ENCODE peak calls at places on chromosomes 5 and 9, in nine cellular contexts. G is mucosa of descending colon, C is PC-3, V is esophagus muscularis mucosa, S is endothelial cell, K is transverse colon, J is astrocyte of the cerebellum, U is osteocyte, R is adrenal gland. Q is an unnamed sample.

GRCh38 chr5:123088031-123088805 is 823 bp upstream of the PRDM6 start:
- DNase-seq in G (no peak), C (no peak), V (no peak), S (peak; percentile 27), K (no peak), J (no peak), U (no peak), R (no peak), Q (no peak)

GRCh38 chr5:113825143-113825542 is 311.6 kb downstream of the YTHDC2 start:
- DNase-seq in G (no peak), C (no peak), V (no peak), S (no peak), K (no peak), J (no peak), U (no peak), R (no peak), Q (no peak)

GRCh38 chr5:138725153-138725884 is 27.9 kb upstream of the CTNNA1 start:
- DNase-seq in G (no peak), C (peak; percentile 91), V (no peak), S (peak; percentile 15), K (peak; percentile 14), J (peak; percentile 19), U (no peak), R (peak; percentile 18), Q (no peak)

GRCh38 chr5:166957763-166958162 is 1333.7 kb upstream of the WWC1 start:
- DNase-seq in G (no peak), C (no peak), V (no peak), S (no peak), K (no peak), J (no peak), U (no peak), R (no peak), Q (no peak)

GRCh38 chr5:132673939-132674630 is at the start of gene IL4:
- DNase-seq in G (no peak), C (no peak), V (peak; percentile 80), S (no peak), K (no peak), J (no peak), U (no peak), R (no peak), Q (no peak)

GRCh38 chr5:105587963-105588662 is 2025.5 kb upstream of the NUDT12 start:
- DNase-seq in G (no peak), C (peak; percentile 50), V (no peak), S (no peak), K (no peak), J (no peak), U (no peak), R (no peak), Q (no peak)

GRCh38 chr9:136824496-136825225 is 16.9 kb downstream of the RABL6 start:
- DNase-seq in G (no peak), C (no peak), V (no peak), S (no peak), K (no peak), J (no peak), U (no peak), R (no peak), Q (no peak)

GRCh38 chr5:34053133-34053532 is 10.1 kb upstream of the C1QTNF3 start:
- DNase-seq in G (no peak), C (peak; percentile 89), V (no peak), S (no peak), K (no peak), J (peak; percentile 47), U (no peak), R (no peak), Q (peak; percentile 67)

GRCh38 chr5:148913985-148914421 is 87.6 kb downstream of the ADRB2 start:
- DNase-seq in G (no peak), C (peak; percentile 96), V (no peak), S (no peak), K (no peak), J (peak; percentile 86), U (no peak), R (no peak), Q (no peak)

GRCh38 chr5:148912146-148912545 is 85.7 kb downstream of the ADRB2 start:
- DNase-seq in G (no peak), C (peak; percentile 56), V (no peak), S (no peak), K (no peak), J (no peak), U (no peak), R (no peak), Q (no peak)

GRCh38 chr5:148913493-148913892 is 87.1 kb downstream of the ADRB2 start:
- DNase-seq in G (no peak), C (no peak), V (no peak), S (no peak), K (no peak), J (no peak), U (no peak), R (no peak), Q (no peak)

GRCh38 chr5:148911386-148911785 is 85.0 kb downstream of the ADRB2 start:
- DNase-seq in G (no peak), C (peak; percentile 89), V (no peak), S (no peak), K (no peak), J (no peak), U (no peak), R (no peak), Q (no peak)

DNA sequence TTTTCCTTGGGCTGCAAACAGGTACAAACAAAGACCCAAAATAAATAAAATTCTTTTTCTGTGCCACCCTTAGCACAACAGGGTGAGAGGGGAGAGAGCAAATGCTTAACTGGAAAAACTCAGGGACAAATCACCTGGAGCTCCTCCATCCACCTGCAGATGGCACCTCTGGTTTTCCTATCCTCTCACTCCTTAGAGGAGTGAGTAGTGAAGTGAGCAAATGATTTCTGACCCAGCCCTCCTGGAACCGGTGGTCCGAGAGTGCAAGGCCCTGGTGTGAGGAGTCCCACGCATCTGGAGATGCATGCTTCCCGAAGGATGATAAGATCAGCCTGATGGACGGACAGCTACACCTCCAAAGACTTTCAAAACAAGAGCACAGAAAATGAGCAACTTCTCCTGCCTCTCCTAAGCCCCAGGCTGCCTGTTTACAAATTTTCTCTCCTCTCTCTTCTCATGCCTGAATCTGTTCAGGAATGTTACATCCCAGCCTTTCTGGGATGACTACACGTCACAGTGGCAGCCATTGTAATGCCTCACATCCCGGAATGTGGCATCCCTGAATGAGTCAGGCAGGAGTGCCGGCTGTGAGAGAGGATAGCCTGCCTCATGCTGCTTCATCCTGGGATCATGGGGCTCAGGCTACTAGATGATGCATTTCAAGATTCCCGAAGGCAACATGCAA is 86.4 kb downstream of the ADRB2 start:
- DNase-seq in G (no peak), C (peak; percentile 100), V (no peak), S (no peak), K (no peak), J (peak; percentile 85), U (no peak), R (no peak), Q (peak; percentile 76)
- TF ChIP-seq CTCF in G (no peak), C (peak; percentile 97), V (no peak), S (no peak), K (no peak), J (peak; percentile 46), U (peak; percentile 54), R (no peak), Q (peak; percentile 5)

GRCh38 chr5:135441919-135442318 is 5.2 kb downstream of the DCANP1 start:
- DNase-seq in G (no peak), C (no peak), V (peak; percentile 89), S (no peak), K (no peak), J (no peak), U (no peak), R (no peak), Q (no peak)

GRCh38 chr5:135444881-135445280 is 2.3 kb downstream of the DCANP1 start:
- DNase-seq in G (no peak), C (no peak), V (no peak), S (no peak), K (no peak), J (no peak), U (no peak), R (no peak), Q (no peak)

GRCh38 chr5:135444360-135444759 is 2.8 kb downstream of the DCANP1 start:
- DNase-seq in G (no peak), C (no peak), V (no peak), S (no peak), K (no peak), J (no peak), U (no peak), R (no peak), Q (no peak)

GRCh38 chr5:135442387-135443256 is 4.5 kb downstream of the DCANP1 start:
- DNase-seq in G (no peak), C (no peak), V (peak; percentile 88), S (no peak), K (no peak), J (no peak), U (peak; percentile 62), R (no peak), Q (no peak)

DNA sequence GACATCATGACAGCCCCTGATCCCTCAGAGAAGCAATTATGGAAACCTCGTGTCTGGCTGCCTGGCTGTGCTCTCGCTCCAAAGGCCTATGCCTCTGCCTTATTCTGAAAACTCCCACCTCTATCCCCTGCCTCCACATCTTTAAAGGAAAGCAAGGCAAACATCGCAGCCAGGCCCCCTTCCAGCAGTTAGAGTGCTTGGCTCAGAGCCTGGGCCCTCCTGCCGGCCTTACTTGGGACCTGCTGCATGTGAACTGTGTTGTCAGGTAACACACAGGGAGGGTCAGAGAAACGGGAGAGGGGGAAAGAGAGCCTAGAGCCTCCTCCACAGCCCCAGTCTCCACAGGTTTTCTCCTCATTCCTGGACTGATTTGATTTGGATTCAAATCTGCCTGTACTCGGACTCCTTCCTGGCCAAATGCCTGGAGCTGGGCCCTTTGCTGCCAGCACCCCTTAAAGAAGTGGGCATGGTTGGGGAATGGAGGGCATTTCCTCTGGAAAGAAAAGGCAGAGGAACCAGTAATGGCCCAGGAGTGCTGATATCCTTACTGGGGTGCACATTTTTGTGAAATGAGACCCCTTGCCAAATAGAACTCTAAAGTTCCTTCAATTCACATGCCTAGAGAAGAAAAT is 3.7 kb downstream of the DCANP1 start:
- DNase-seq in G (no peak), C (no peak), V (no peak), S (no peak), K (no peak), J (no peak), U (peak; percentile 64), R (no peak), Q (no peak)
- TF ChIP-seq CTCF in G (no peak), C (no peak), V (no peak), S (no peak), K (no peak), J (no peak), U (no peak), R (no peak), Q (no peak)

GRCh38 chr5:53206562-53206961 is 97.0 kb upstream of the MOCS2 start:
- DNase-seq in G (no peak), C (no peak), V (no peak), S (no peak), K (no peak), J (no peak), U (no peak), R (no peak), Q (no peak)

DNA sequence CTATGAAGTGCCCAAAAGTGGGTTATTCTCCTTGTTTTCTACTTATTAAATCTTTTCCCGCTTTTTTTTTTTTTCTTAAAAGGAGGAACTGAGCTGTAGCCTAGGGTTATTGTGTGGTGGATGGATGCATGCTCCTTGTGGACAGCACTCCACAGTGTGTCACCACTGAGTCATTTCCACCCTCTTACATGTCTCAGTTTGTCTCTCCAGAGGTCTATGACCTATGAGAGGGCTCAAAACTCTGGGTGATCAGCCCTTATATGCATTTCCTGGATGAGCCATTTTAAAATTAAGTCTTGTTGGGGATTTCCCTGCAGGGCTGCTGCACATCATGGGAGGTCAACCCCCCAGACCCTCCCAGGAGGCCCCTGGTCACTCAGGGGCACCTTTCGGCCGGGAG is 102.2 kb upstream of the MOCS2 start:
- DNase-seq in G (no peak), C (peak; percentile 72), V (no peak), S (no peak), K (no peak), J (no peak), U (no peak), R (no peak), Q (no peak)
- TF ChIP-seq CTCF in G (no peak), C (no peak), V (no peak), S (no peak), K (no peak), J (no peak), U (no peak), R (no peak), Q (no peak)

GRCh38 chr5:179870403-179870903 is 11.8 kb upstream of the MRNIP start:
- DNase-seq in G (no peak), C (peak; percentile 46), V (no peak), S (peak; percentile 38), K (no peak), J (no peak), U (no peak), R (peak; percentile 91), Q (no peak)
- TF ChIP-seq CTCF in G (no peak), C (peak; percentile 57), V (no peak), S (peak; percentile 23), K (peak; percentile 34), J (no peak), U (peak; percentile 45), R (peak; percentile 66), Q (peak; percentile 16)

Q was measured in AG09319.